ENCODE peak calls at places on chromosomes 5 and 9, in ten cellular contexts. X is AG20443; C is NCI-H345; P is stimulated activated CD8-positive, alpha-beta memory T cell treated with anti-CD3 and anti-CD28 coated beads, Interleukin-4, amount 100 ng/mL, for 24 hours; E is neural crest cell; G is heart left ventricle; B is amniotic stem cell; Q is IMR-90; U is C1 segment of cervical spinal cord; L is lung. M is an unnamed sample.

GRCh38 chr9:18947772-18948391 is 85.1 kb downstream of the SAXO1 start:
- DNase-seq in G (no peak), Q (peak), E (no peak), L (no peak), C (peak), P (no peak), X (no peak), B (no peak), U (no peak), M (no peak)

GRCh38 chr5:69166686-69167487 is at the start of gene CCNB1:
- DNase-seq in P (peak), G (peak), L (peak), X (peak), U (peak), B (peak), Q (peak), C (peak), E (peak), M (peak)

GRCh38 chr5:137273511-137273910 is 225.6 kb downstream of the SPOCK1 start:
- DNase-seq in C (no peak), B (no peak), X (peak), G (no peak), L (no peak), U (no peak), Q (no peak), P (no peak), E (no peak), M (no peak)

GRCh38 chr9:73038613-73039012 is 85.8 kb upstream of the ALDH1A1 start:
- DNase-seq in X (peak), C (no peak), E (peak), B (no peak), L (peak), U (peak), Q (no peak), G (peak), P (no peak), M (peak)

GRCh38 chr9:116952434-116952805 is 265.3 kb downstream of the TRIM32 start:
- DNase-seq in Q (no peak), L (no peak), X (no peak), U (no peak), P (no peak), G (no peak), B (no peak), E (no peak), C (no peak), M (no peak)

GRCh38 chr5:57302164-57302563 is 128.3 kb downstream of the GPBP1 start:
- DNase-seq in L (no peak), P (no peak), X (no peak), G (no peak), U (no peak), C (peak), Q (peak), E (no peak), B (no peak), M (no peak)

GRCh38 chr5:137778772-137779564 is 24.8 kb upstream of the HNRNPA0 start:
- DNase-seq in X (peak), L (no peak), G (no peak), E (peak), Q (peak), B (peak), C (peak), P (no peak), U (no peak), M (no peak)

GRCh38 chr5:75666801-75667200 is 50.4 kb downstream of the POC5 start:
- DNase-seq in B (no peak), U (no peak), C (no peak), Q (no peak), G (no peak), P (no peak), L (no peak), E (no peak), X (no peak), M (no peak)

GRCh38 chr5:34915139-34915855 is at the start of the genes BRIX1 and RAD1:
- DNase-seq in E (peak), Q (peak), L (peak), G (peak), P (peak), C (peak), B (peak), U (peak), X (peak), M (peak)

GRCh38 chr9:118929317-118929716 is 439.9 kb downstream of the BRINP1 start:
- DNase-seq in U (no peak), C (no peak), L (no peak), E (no peak), X (peak), B (peak), G (no peak), P (no peak), Q (peak), M (no peak)

GRCh38 chr9:33329117-33329563 is 38.8 kb downstream of the NFX1 start:
- DNase-seq in E (no peak), C (no peak), L (peak), X (peak), Q (peak), G (peak), B (peak), U (no peak), P (no peak), M (peak)

GRCh38 chr5:8058626-8059180 is 189.8 kb downstream of the MTRR start:
- DNase-seq in P (no peak), L (no peak), B (no peak), C (no peak), U (no peak), X (no peak), E (no peak), G (no peak), Q (no peak), M (no peak)

GRCh38 chr5:97560176-97560993 is 377.3 kb upstream of the RIOK2 start:
- DNase-seq in C (no peak), G (no peak), E (no peak), L (no peak), Q (no peak), U (peak), X (no peak), P (no peak), B (no peak), M (no peak)

GRCh38 chr9:129751841-129752801 is 721 bp downstream of the PTGES start:
- DNase-seq in P (no peak), L (peak), E (no peak), Q (no peak), U (no peak), X (no peak), C (peak), B (no peak), G (no peak), M (peak)

GRCh38 chr9:130328349-130328801 is 62.8 kb downstream of the HMCN2 start:
- DNase-seq in E (no peak), B (no peak), L (peak), G (peak), X (no peak), Q (peak), U (no peak), P (no peak), C (no peak), M (peak)

GRCh38 chr5:150672237-150672883 is 11.3 kb downstream of the MYOZ3 start:
- DNase-seq in G (peak), E (peak), C (peak), P (no peak), U (no peak), B (no peak), X (peak), Q (no peak), L (no peak), M (no peak)

GRCh38 chr5:179420476-179420875 is 75.2 kb upstream of the ADAMTS2 start:
- DNase-seq in U (no peak), L (no peak), X (no peak), C (no peak), Q (no peak), P (no peak), B (no peak), G (no peak), E (no peak), M (no peak)

GRCh38 chr5:126351138-126351537 is 72.1 kb upstream of the GRAMD2B start:
- DNase-seq in B (no peak), X (peak), Q (peak), U (no peak), C (no peak), L (no peak), P (no peak), G (no peak), E (no peak), M (no peak)

GRCh38 chr5:123795688-123796087 is 283.7 kb downstream of the CSNK1G3 start:
- DNase-seq in B (no peak), X (no peak), U (no peak), P (no peak), G (no peak), Q (peak), L (no peak), C (no peak), E (no peak), M (no peak)

M was measured in ureter.